ENCODE peak calls at places on chromosomes 2 and 18, in five cellular contexts. Z, W, C, G and L are unnamed samples. For H3K36me3, the result is how much of the 10 kb centered on the place peaks cover.

GRCh38 chr2:205698556-205699282 is 16.4 kb downstream of the NRP2 start:
- DNase-seq in Z (no peak), W (no peak), C (peak), G (no peak), L (no peak)

GRCh38 chr18:10997885-10998284 is 151.5 kb downstream of the PIEZO2 start:
- DNase-seq in Z (no peak), W (no peak), C (no peak), G (no peak), L (no peak)

GRCh38 chr2:170454471-170455372 is 260.4 kb upstream of the SP5 start:
- DNase-seq in Z (no peak), W (no peak), C (no peak), G (no peak), L (no peak)

GRCh38 chr2:219509780-219510511 is 4.3 kb upstream of the ASIC4 start:
- DNase-seq in Z (no peak), W (peak), C (peak), G (peak), L (peak)

GRCh38 chr2:720842-721241 is 43.6 kb upstream of the TMEM18 start:
- DNase-seq in Z (no peak), W (no peak), C (no peak), G (no peak), L (no peak)

GRCh38 chr2:190947711-190948251 is 66.2 kb downstream of the STAT1 start:
- DNase-seq in Z (no peak), W (peak), C (no peak), G (no peak), L (no peak)

GRCh38 chr2:174007010-174007409 is 41.8 kb upstream of the SP3 start:
- DNase-seq in Z (no peak), W (no peak), C (no peak), G (no peak), L (no peak)

GRCh38 chr2:71557321-71557720 is 104.0 kb downstream of the DYSF start:
- DNase-seq in Z (peak), W (no peak), C (no peak), G (no peak), L (peak)

GRCh38 chr2:124027182-124027581 is 2.1 kb downstream of the CNTNAP5 start:
- DNase-seq in Z (no peak), W (peak), C (peak), G (peak), L (peak)

GRCh38 chr18:46283268-46283667 is 179.1 kb downstream of the HAUS1 start:
- DNase-seq in Z (no peak), W (no peak), C (no peak), G (no peak), L (no peak)

GRCh38 chr18:79875931-79876461 is 75.5 kb downstream of the SLC66A2 start:
- DNase-seq in Z (no peak), W (no peak), C (no peak), G (no peak), L (no peak)

DNA sequence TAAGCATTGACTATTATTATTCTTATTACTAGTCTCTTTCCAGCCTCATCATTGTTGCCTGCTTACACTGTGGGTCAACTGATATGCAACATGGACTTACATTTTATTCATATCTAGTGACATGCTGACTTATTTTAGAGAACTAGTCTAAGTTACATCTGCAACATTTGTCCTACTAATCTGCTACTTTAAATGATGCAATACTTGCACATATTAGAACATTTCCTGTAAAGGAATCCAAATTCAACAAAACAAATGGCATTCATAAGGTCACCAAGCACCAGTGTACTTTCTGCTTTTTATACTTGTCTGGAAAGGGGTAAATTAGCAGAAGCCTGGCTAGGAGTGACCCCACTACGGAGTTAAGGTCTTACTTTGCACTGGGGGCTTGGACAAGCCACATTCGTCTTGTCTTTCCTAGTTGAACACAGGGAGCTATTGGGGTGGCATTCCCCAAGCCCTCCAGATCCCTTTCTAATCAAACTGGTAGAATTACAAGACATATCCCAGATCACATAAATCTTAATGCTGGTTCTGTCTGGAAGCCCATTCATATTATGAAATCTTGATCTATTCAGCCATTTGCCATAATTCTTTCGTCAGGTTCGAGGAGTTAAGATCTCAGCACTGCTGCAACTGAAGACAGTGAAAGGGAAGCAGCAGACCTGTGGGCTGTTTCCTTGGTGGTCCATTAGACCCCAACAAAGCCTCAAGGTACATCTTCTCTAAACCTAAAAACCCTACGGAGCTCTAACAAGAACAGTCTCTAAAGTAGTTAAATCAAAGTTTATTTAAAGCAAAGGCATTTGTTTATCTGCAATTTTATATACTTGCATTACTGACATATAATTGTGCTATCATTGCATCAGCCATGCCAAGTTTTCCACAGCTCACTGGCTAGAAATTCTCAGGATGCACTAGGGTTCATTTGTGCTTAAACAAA is 49.9 kb upstream of the RTN4 start:
- DNase-seq in Z (no peak), W (peak), C (no peak), G (no peak), L (no peak)
- H3K4me3 ChIP-seq in Z (no peak), W (peak), C (no peak), G (no peak), L (no peak)

GRCh38 chr2:15631883-15632282 is 40.2 kb downstream of the DDX1 start:
- DNase-seq in Z (no peak), W (no peak), C (no peak), G (no peak), L (no peak)

GRCh38 chr2:15634846-15635490 is 43.3 kb downstream of the DDX1 start:
- DNase-seq in Z (no peak), W (no peak), C (no peak), G (no peak), L (no peak)

GRCh38 chr2:15633043-15633970 is 41.6 kb downstream of the DDX1 start:
- DNase-seq in Z (no peak), W (no peak), C (no peak), G (no peak), L (no peak)

GRCh38 chr2:15630958-15631719 is 39.5 kb downstream of the DDX1 start:
- DNase-seq in Z (no peak), W (no peak), C (no peak), G (no peak), L (no peak)

GRCh38 chr2:15633971-15634346 is 42.3 kb downstream of the DDX1 start:
- DNase-seq in Z (no peak), W (no peak), C (no peak), G (no peak), L (no peak)
- H3K36me3 ChIP-seq in Z (half or more), W (under half), C (under half), G (half or more), L (under half)

DNA sequence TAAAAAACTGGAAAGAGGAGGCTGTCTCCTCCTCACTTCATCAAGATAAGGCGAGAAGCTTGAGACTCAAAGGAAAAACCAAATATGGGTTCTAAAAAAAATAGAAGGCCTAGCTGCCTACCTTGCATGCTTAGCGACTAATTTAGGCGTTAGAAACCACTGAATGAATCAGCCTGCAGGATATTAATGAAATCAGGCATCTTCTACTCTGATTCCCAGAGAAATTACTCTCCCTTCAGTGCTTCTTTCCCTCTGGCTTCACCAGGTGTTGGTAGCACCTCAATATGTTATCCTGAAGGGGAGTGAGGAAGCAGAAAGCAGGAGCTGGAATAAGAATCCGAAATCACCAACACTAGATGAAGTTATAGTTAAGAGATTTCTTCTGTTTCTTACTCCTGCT is 749.8 kb upstream of the NRXN1 start:
- DNase-seq in Z (no peak), W (no peak), C (no peak), G (no peak), L (no peak)
- H3K4me3 ChIP-seq in Z (no peak), W (no peak), C (no peak), G (no peak), L (no peak)

GRCh38 chr2:61184263-61184662 is 22.3 kb downstream of the C2orf74 start:
- DNase-seq in Z (no peak), W (no peak), C (no peak), G (no peak), L (no peak)

GRCh38 chr2:61187069-61187468 is 25.1 kb downstream of the C2orf74 start:
- DNase-seq in Z (no peak), W (no peak), C (no peak), G (no peak), L (no peak)

GRCh38 chr2:61182059-61182383 is 20.0 kb downstream of the C2orf74 start:
- DNase-seq in Z (no peak), W (no peak), C (no peak), G (no peak), L (no peak)

GRCh38 chr2:61183815-61184214 is 21.8 kb downstream of the C2orf74 start:
- DNase-seq in Z (no peak), W (no peak), C (no peak), G (no peak), L (no peak)

DNA sequence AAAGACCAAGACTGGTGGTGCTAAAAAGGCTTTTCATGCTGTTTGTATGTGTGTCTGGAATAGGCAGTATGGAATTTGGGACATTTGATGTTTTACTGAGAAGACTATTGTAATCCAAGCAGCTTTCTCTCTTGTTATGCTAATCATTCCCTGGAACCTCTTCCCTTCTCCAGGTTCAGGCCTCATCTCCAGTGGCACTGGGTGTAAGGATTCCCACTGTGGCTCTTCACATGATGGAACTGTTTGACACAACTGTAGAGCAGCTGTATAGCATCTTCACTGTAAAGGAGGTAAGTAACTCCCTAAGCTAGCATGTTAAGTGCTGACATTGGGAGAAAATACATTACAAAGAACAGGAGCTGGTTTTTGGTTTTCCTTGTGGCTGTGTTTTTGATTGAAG is 23.3 kb downstream of the C2orf74 start:
- DNase-seq in Z (no peak), W (no peak), C (peak), G (no peak), L (no peak)
- H3K36me3 ChIP-seq in Z (half or more), W (under half), C (under half), G (half or more), L (under half)

GRCh38 chr2:172087191-172087779 is 2.0 kb downstream of the DLX1 start:
- DNase-seq in Z (no peak), W (no peak), C (no peak), G (no peak), L (peak)
- H3K4me3 ChIP-seq in Z (no peak), W (no peak), C (peak), G (no peak), L (peak)

GRCh38 chr2:121376851-121377250 is 91.8 kb upstream of the TFCP2L1 start:
- DNase-seq in Z (no peak), W (no peak), C (no peak), G (no peak), L (no peak)
- H3K36me3 ChIP-seq in Z (half or more), W (under half), C (under half), G (half or more), L (under half)

DNA sequence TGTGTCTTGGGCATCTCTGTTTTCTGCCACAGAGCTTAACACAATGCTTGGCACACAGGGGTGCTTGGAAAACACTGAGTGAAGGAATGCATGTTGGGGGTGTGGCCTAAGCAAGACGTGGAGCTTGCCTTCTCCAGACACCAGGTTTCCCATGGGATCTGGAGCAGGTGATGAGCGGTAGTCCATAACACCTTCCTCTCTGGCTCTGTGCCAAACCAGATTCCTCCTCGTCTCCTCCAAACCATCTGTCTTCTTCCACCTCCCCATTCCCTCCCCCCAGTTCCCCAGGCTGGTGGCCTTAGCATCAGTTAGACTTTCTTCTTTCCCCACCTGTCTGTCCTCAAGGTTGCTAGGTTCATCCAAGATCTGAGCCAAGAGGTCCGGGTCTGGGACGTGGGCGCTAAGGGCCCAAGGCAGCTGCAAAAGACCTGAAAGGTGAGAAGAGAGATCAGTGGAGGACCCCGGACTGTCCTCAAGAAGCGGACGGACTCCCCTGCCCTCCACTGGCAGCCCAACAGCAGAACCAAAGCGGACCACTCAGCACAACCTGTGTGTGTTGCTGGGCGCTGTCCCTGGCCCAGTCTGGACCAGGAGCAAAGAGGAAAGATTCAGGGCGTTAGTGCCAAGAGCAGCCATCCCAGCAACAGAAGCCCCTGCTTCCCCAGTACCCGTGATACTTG is 1.2 kb upstream of the ITM2C start:
- DNase-seq in Z (no peak), W (no peak), C (no peak), G (no peak), L (peak)
- H3K4me3 ChIP-seq in Z (no peak), W (no peak), C (no peak), G (no peak), L (peak)

GRCh38 chr2:121766624-121767023 is 11.2 kb downstream of the TSN start:
- DNase-seq in Z (no peak), W (no peak), C (no peak), G (no peak), L (no peak)

GRCh38 chr2:121768143-121768755 is 12.8 kb downstream of the TSN start:
- DNase-seq in Z (no peak), W (no peak), C (no peak), G (no peak), L (no peak)

DNA sequence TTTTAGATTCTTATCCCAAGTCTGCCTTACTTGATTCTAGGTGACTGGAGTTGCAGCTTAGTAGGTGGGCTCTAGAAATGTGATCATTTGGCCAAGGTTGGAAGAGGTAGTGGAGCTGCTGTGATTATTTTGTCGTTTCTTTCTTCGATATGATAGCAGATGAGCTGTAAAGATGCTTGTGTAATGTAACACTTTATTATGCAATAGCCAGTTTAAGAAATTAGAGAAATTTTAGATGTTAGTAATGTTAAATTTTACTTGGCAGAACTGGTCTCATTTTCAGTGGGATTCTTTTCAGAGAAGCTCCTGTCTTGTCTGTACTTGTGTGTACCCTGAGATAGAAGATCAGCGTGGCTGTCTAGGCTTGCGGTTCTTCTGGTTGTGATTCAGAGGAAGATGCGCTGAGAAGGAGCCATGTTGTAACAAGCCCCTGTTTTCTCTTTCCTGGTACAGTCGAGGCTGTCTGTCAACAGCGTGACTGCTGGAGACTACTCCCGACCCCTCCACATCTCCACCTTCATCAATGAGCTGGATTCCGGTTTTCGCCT is 9.3 kb downstream of the TSN start:
- DNase-seq in Z (no peak), W (no peak), C (no peak), G (no peak), L (no peak)
- H3K36me3 ChIP-seq in Z (half or more), W (under half), C (under half), G (half or more), L (under half)

GRCh38 chr2:64141711-64142405 is 2.4 kb downstream of the PELI1 start:
- DNase-seq in Z (no peak), W (peak), C (peak), G (no peak), L (no peak)
- H3K4me3 ChIP-seq in Z (peak), W (peak), C (peak), G (no peak), L (peak)

GRCh38 chr2:200812122-200813022 is 662 bp downstream of the BZW1 start:
- DNase-seq in Z (peak), W (peak), C (peak), G (peak), L (peak)
- H3K36me3 ChIP-seq in Z (under half), W (under half), C (under half), G (under half), L (under half)